ENCODE peak calls at places on chromosomes 6 and 20, in seven cellular contexts. L is tibial artery, F is heart left ventricle, P is neural progenitor cell, H is fibroblast of the aortic adventitia, Q is A549, N is heart right ventricle. O is an unnamed sample.
A peak's percentile ranks its signal among the peaks of the same experiment; 100 is the strongest.

GRCh38 chr6:112443666-112444065 is 96.5 kb downstream of the RFPL4B start:
- DNase-seq in L (peak; percentile 78), F (no peak), P (no peak), H (peak; percentile 71), Q (no peak), N (peak; percentile 38), O (peak; percentile 44)

GRCh38 chr6:107657373-107657754 is 166.7 kb downstream of the SCML4 start:
- DNase-seq in L (no peak), F (no peak), P (no peak), H (no peak), Q (no peak), N (no peak), O (no peak)

GRCh38 chr20:56208121-56208520 is 40.4 kb upstream of the MC3R start:
- DNase-seq in L (no peak), F (no peak), P (no peak), H (no peak), Q (no peak), N (no peak), O (no peak)

GRCh38 chr20:64232794-64233193 is 22.8 kb upstream of the PCMTD2 start:
- DNase-seq in L (no peak), F (peak; percentile 51), P (no peak), H (no peak), Q (peak; percentile 13), N (peak; percentile 46), O (no peak)

GRCh38 chr20:20407891-20408805 is 40.2 kb downstream of the INSM1 start:
- DNase-seq in L (no peak), F (no peak), P (peak; percentile 18), H (no peak), Q (peak; percentile 32), N (no peak), O (no peak)

GRCh38 chr20:9508240-9508661 is 6.1 kb upstream of the LAMP5 start:
- DNase-seq in L (no peak), F (no peak), P (no peak), H (no peak), Q (no peak), N (no peak), O (no peak)

GRCh38 chr6:63975685-63976084 is 340.1 kb downstream of the PHF3 start:
- DNase-seq in L (no peak), F (no peak), P (no peak), H (no peak), Q (no peak), N (no peak), O (no peak)

GRCh38 chr20:54502179-54502578 is 26.8 kb downstream of the DOK5 start:
- DNase-seq in L (no peak), F (no peak), P (no peak), H (no peak), Q (no peak), N (no peak), O (no peak)

GRCh38 chr6:36544228-36544627 is 3.1 kb downstream of the STK38 start:
- DNase-seq in L (no peak), F (no peak), P (no peak), H (peak; percentile 68), Q (no peak), N (no peak), O (no peak)

GRCh38 chr6:42599558-42599957 is 35.7 kb downstream of the UBR2 start:
- DNase-seq in L (no peak), F (no peak), P (no peak), H (no peak), Q (no peak), N (no peak), O (no peak)

GRCh38 chr20:2217857-2218529 is 77.8 kb upstream of the TGM3 start:
- DNase-seq in L (no peak), F (no peak), P (no peak), H (no peak), Q (no peak), N (peak; percentile 13), O (no peak)

GRCh38 chr6:128305228-128305627 is 215.2 kb downstream of the PTPRK start:
- DNase-seq in L (no peak), F (no peak), P (no peak), H (no peak), Q (no peak), N (no peak), O (peak; percentile 49)

GRCh38 chr20:17762243-17762872 is 62.6 kb downstream of the BANF2 start:
- DNase-seq in L (no peak), F (no peak), P (no peak), H (no peak), Q (no peak), N (peak; percentile 26), O (no peak)

GRCh38 chr6:44073612-44074382 is 53.5 kb downstream of the MRPL14 start:
- DNase-seq in L (no peak), F (no peak), P (no peak), H (peak; percentile 58), Q (no peak), N (no peak), O (no peak)

GRCh38 chr20:23628402-23629016 is 9.2 kb downstream of the CST3 start:
- DNase-seq in L (no peak), F (no peak), P (no peak), H (no peak), Q (no peak), N (no peak), O (no peak)

GRCh38 chr6:82775989-82776388 is 289.7 kb downstream of the UBE3D start:
- DNase-seq in L (no peak), F (no peak), P (no peak), H (no peak), Q (no peak), N (no peak), O (no peak)

GRCh38 chr20:64044484-64045247 is 4.8 kb downstream of the SOX18 start:
- DNase-seq in L (no peak), F (no peak), P (no peak), H (peak; percentile 68), Q (peak; percentile 63), N (peak; percentile 64), O (peak; percentile 38)

GRCh38 chr20:46870041-46870440 is 24.6 kb upstream of the EYA2 start:
- DNase-seq in L (no peak), F (no peak), P (no peak), H (no peak), Q (no peak), N (no peak), O (no peak)

GRCh38 chr6:96626749-96627353 is 63.9 kb downstream of the FHL5 start:
- DNase-seq in L (no peak), F (no peak), P (peak; percentile 28), H (peak; percentile 54), Q (peak; percentile 10), N (no peak), O (peak; percentile 36)

GRCh38 chr20:43430265-43430664 is 27.4 kb upstream of the SRSF6 start:
- DNase-seq in L (no peak), F (no peak), P (peak; percentile 43), H (no peak), Q (no peak), N (no peak), O (no peak)

GRCh38 chr20:19880256-19881079 is 122.4 kb downstream of the RIN2 start:
- DNase-seq in L (no peak), F (no peak), P (no peak), H (peak; percentile 69), Q (peak; percentile 97), N (no peak), O (peak; percentile 76)

DNA sequence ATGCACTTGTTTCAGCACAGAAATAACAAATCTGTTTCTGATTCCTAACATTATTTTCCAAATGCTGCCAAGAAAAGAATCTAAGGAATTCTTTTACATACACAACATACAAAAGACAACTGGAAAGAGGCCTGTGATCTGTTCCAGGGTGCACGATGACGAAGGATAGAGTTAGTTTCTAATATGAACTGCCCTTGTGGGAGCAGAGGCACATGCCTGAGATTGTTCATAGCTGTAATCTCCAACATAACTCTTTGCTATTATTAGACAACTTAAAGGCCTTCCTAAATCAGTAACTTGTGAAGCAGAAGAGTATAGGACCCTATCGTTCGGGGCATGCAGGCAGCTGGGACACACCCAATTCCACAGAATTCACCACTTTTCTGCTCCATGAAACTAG is 41.2 kb upstream of the NHSL1 start:
- DNase-seq in L (no peak), F (no peak), P (no peak), H (peak; percentile 98), Q (no peak), N (peak; percentile 13), O (peak; percentile 88)
- H3K4me3 ChIP-seq in L (no peak overlapping the region), F (no peak overlapping the region), P (no peak overlapping the region), H (no peak overlapping the region), Q (no peak overlapping the region), N (no peak overlapping the region), O (no peak overlapping the region)

GRCh38 chr20:62825288-62825993 is 8.6 kb downstream of the COL9A3 start:
- DNase-seq in L (no peak), F (no peak), P (no peak), H (no peak), Q (no peak), N (no peak), O (no peak)

GRCh38 chr20:62825994-62826645 is 9.3 kb downstream of the COL9A3 start:
- DNase-seq in L (no peak), F (no peak), P (no peak), H (no peak), Q (no peak), N (no peak), O (no peak)

GRCh38 chr20:62823688-62824475 is 7.0 kb downstream of the COL9A3 start:
- DNase-seq in L (no peak), F (no peak), P (peak; percentile 72), H (no peak), Q (no peak), N (no peak), O (no peak)

GRCh38 chr20:62822788-62823651 is 6.2 kb downstream of the COL9A3 start:
- DNase-seq in L (no peak), F (no peak), P (peak; percentile 68), H (no peak), Q (peak; percentile 88), N (no peak), O (no peak)

GRCh38 chr20:62824476-62825287 is 7.8 kb downstream of the COL9A3 start:
- DNase-seq in L (no peak), F (no peak), P (peak; percentile 85), H (peak; percentile 37), Q (no peak), N (no peak), O (peak; percentile 25)
- H3K4me3 ChIP-seq in L (no peak overlapping the region), F (no peak overlapping the region), P (no peak overlapping the region), H (peak overlapping the region; percentile 48), Q (peak overlapping the region; percentile 28), N (peak overlapping the region; percentile 35), O (no peak overlapping the region)

GRCh38 chr20:32036716-32037355 is 15.2 kb upstream of the HCK start:
- DNase-seq in L (no peak), F (no peak), P (no peak), H (peak; percentile 73), Q (no peak), N (no peak), O (peak; percentile 12)

GRCh38 chr20:32035398-32035852 is 16.6 kb upstream of the HCK start:
- DNase-seq in L (no peak), F (no peak), P (no peak), H (no peak), Q (no peak), N (no peak), O (no peak)

GRCh38 chr20:32037929-32038328 is 14.1 kb upstream of the HCK start:
- DNase-seq in L (no peak), F (no peak), P (no peak), H (peak; percentile 72), Q (peak; percentile 23), N (no peak), O (peak; percentile 37)

GRCh38 chr20:32036252-32036651 is 15.8 kb upstream of the HCK start:
- DNase-seq in L (no peak), F (no peak), P (no peak), H (no peak), Q (no peak), N (no peak), O (no peak)

GRCh38 chr20:32040142-32040953 is 11.7 kb upstream of the HCK start:
- DNase-seq in L (peak; percentile 77), F (peak; percentile 79), P (no peak), H (no peak), Q (no peak), N (no peak), O (no peak)
- H3K4me3 ChIP-seq in L (no peak overlapping the region), F (no peak overlapping the region), P (no peak overlapping the region), H (no peak overlapping the region), Q (no peak overlapping the region), N (no peak overlapping the region), O (no peak overlapping the region)

GRCh38 chr20:61387204-61387958 is 135.3 kb downstream of the CDH4 start:
- DNase-seq in L (no peak), F (no peak), P (peak; percentile 52), H (peak; percentile 30), Q (peak; percentile 12), N (no peak), O (peak; percentile 54)
- H3K4me3 ChIP-seq in L (no peak overlapping the region), F (no peak overlapping the region), P (no peak overlapping the region), H (peak overlapping the region; percentile 17), Q (no peak overlapping the region), N (no peak overlapping the region), O (no peak overlapping the region)

O was measured in astrocyte of the spinal cord.